ENCODE peak calls at places on chromosome 6, in seven cellular contexts. K is prostate gland, A is foreskin fibroblast, Z is tibial artery, B is fibroblast of mammary gland, V is fibroblast of the aortic adventitia, N is astrocyte of the spinal cord. C is an unnamed sample.

GRCh38 chr6:55180258-55180657 is 5.9 kb downstream of the HCRTR2 start:
- DNase-seq in K (no peak), A (no peak), Z (no peak), B (no peak), V (no peak), N (no peak), C (no peak)

GRCh38 chr6:121305957-121306607 is 28.2 kb downstream of the TBC1D32 start:
- DNase-seq in K (no peak), A (peak; percentile 39), Z (no peak), B (peak; percentile 50), V (peak; percentile 48), N (peak; percentile 53), C (peak; percentile 45)

GRCh38 chr6:129828229-129828628 is 32.9 kb downstream of the TMEM244 start:
- DNase-seq in K (no peak), A (no peak), Z (no peak), B (no peak), V (no peak), N (no peak), C (no peak)

GRCh38 chr6:18528084-18528743 is 141.1 kb downstream of the RNF144B start:
- DNase-seq in K (no peak), A (peak; percentile 26), Z (no peak), B (peak; percentile 24), V (peak; percentile 46), N (peak; percentile 19), C (no peak)

GRCh38 chr6:41182069-41183034 is 18.6 kb downstream of the TREML2 start:
- DNase-seq in K (peak; percentile 39), A (peak; percentile 77), Z (peak; percentile 25), B (peak; percentile 54), V (peak; percentile 60), N (peak; percentile 33), C (peak; percentile 82)

GRCh38 chr6:114049367-114049966 is 78.5 kb upstream of the HDAC2 start:
- DNase-seq in K (no peak), A (peak; percentile 28), Z (no peak), B (no peak), V (no peak), N (peak; percentile 33), C (no peak)

GRCh38 chr6:17098538-17098937 is 3.3 kb upstream of the STMND1 start:
- DNase-seq in K (no peak), A (peak; percentile 14), Z (no peak), B (peak; percentile 13), V (peak; percentile 19), N (no peak), C (no peak)

GRCh38 chr6:89311853-89312531 is 3.1 kb downstream of the GABRR2 start:
- DNase-seq in K (peak; percentile 59), A (peak; percentile 83), Z (peak; percentile 77), B (peak; percentile 64), V (peak; percentile 88), N (peak; percentile 81), C (no peak)

GRCh38 chr6:158040051-158040803 is 58.6 kb downstream of the SYNJ2 start:
- DNase-seq in K (no peak), A (peak; percentile 95), Z (peak; percentile 35), B (peak; percentile 99), V (peak; percentile 99), N (peak; percentile 98), C (peak; percentile 51)

GRCh38 chr6:77457720-77458349 is 5.5 kb downstream of the HTR1B start:
- DNase-seq in K (peak; percentile 62), A (peak; percentile 96), Z (peak; percentile 84), B (peak; percentile 97), V (peak; percentile 92), N (peak; percentile 93), C (peak; percentile 37)

GRCh38 chr6:142381845-142382378 is 80.1 kb downstream of the ADGRG6 start:
- DNase-seq in K (no peak), A (no peak), Z (no peak), B (no peak), V (no peak), N (no peak), C (no peak)

GRCh38 chr6:95242560-95242959 is 334.8 kb upstream of the MANEA start:
- DNase-seq in K (no peak), A (no peak), Z (no peak), B (no peak), V (no peak), N (no peak), C (no peak)

GRCh38 chr6:29831776-29832175 is 4.2 kb downstream of the HLA-G start:
- DNase-seq in K (no peak), A (no peak), Z (no peak), B (peak; percentile 7), V (no peak), N (no peak), C (no peak)

GRCh38 chr6:29839917-29840316 is 12.3 kb downstream of the HLA-G start:
- DNase-seq in K (no peak), A (no peak), Z (no peak), B (no peak), V (no peak), N (no peak), C (no peak)

GRCh38 chr6:29829766-29830165 is 2.1 kb downstream of the HLA-G start:
- DNase-seq in K (no peak), A (no peak), Z (no peak), B (no peak), V (no peak), N (no peak), C (no peak)

GRCh38 chr6:29830409-29830808 is 2.8 kb downstream of the HLA-G start:
- DNase-seq in K (no peak), A (no peak), Z (no peak), B (no peak), V (no peak), N (no peak), C (no peak)

DNA sequence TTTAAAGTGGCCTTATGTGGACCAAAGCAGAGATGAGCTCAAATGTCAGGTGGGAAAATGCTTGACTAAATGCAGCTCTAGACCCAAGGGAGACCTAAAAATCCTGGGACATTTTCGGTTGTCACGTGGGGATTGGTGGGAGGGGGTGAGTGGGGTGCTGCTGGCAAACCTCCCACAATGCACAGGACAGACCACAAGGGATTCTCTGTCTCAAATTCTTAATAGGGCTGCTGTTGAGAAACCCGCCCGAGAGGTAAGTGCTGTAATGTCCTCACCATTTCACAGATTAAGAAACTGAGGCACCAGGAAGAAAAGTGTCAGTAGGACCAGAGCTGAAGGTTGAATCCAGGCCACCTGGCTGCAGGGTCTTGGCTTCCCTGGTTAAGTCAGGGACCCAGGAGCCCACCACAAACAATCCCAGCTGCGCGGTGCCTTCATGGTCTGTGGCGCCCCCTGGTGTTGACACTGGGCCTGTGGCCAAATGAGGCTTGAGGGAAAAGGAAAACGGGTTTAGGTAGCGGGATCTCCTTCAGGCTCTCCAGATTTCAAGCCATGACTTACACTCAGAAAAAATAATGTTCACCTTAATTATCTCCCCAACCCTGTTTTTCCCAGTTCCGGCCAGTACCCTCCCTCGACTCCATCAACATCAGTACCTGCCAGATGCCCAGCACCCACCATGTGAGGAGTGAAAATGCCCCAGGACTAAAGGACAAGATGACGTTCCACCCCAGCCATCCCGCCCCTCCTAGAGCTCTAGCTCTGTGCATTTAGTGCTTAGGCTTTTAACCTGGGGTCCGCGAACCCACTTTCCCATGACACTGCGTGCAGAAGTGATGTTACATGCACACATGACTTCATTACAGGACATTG is 7.2 kb downstream of the HLA-G start:
- DNase-seq in K (no peak), A (peak; percentile 37), Z (no peak), B (peak; percentile 16), V (peak; percentile 30), N (peak; percentile 3), C (peak; percentile 6)
- H3K4me3 ChIP-seq in K (no peak overlapping the region), A (no peak overlapping the region), Z (no peak overlapping the region), B (no peak overlapping the region), V (no peak overlapping the region), N (no peak overlapping the region), C (no peak overlapping the region)

GRCh38 chr6:73054958-73055357 is 170.3 kb downstream of the KHDC1L start:
- DNase-seq in K (no peak), A (no peak), Z (no peak), B (no peak), V (no peak), N (no peak), C (no peak)

GRCh38 chr6:73049971-73050594 is 175.2 kb downstream of the KHDC1L start:
- DNase-seq in K (no peak), A (no peak), Z (no peak), B (no peak), V (no peak), N (no peak), C (no peak)

GRCh38 chr6:73047801-73048200 is 177.5 kb downstream of the KHDC1L start:
- DNase-seq in K (no peak), A (no peak), Z (no peak), B (no peak), V (no peak), N (no peak), C (no peak)

GRCh38 chr6:73051147-73051546 is 174.1 kb downstream of the KHDC1L start:
- DNase-seq in K (no peak), A (no peak), Z (no peak), B (no peak), V (no peak), N (no peak), C (no peak)

GRCh38 chr6:73050706-73051105 is 174.6 kb downstream of the KHDC1L start:
- DNase-seq in K (no peak), A (peak; percentile 51), Z (no peak), B (peak; percentile 18), V (peak; percentile 24), N (no peak), C (no peak)
- H3K4me3 ChIP-seq in K (no peak overlapping the region), A (no peak overlapping the region), Z (no peak overlapping the region), B (no peak overlapping the region), V (no peak overlapping the region), N (no peak overlapping the region), C (no peak overlapping the region)

DNA sequence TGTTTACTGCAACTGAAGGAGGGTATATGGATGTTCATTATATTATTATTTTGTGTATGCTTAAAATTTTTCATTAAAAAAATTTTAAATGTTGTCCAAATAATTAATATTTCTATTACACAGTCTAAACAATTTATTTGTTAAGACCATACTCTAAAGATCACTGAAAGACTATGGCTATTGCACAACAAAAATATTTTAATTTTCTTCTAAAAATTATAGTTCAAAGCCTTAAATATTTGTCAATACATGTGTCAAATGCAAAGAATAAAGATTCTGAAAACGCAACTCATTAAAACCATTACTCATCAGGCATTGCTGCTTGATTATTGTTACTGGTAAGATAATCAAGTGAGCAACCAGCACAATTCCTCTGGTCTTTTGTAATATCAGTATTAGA is 2.2 kb downstream of the MMS22L start:
- DNase-seq in K (no peak), A (no peak), Z (no peak), B (no peak), V (no peak), N (no peak), C (no peak)
- H3K4me3 ChIP-seq in K (no peak overlapping the region), A (no peak overlapping the region), Z (no peak overlapping the region), B (no peak overlapping the region), V (no peak overlapping the region), N (no peak overlapping the region), C (no peak overlapping the region)

DNA sequence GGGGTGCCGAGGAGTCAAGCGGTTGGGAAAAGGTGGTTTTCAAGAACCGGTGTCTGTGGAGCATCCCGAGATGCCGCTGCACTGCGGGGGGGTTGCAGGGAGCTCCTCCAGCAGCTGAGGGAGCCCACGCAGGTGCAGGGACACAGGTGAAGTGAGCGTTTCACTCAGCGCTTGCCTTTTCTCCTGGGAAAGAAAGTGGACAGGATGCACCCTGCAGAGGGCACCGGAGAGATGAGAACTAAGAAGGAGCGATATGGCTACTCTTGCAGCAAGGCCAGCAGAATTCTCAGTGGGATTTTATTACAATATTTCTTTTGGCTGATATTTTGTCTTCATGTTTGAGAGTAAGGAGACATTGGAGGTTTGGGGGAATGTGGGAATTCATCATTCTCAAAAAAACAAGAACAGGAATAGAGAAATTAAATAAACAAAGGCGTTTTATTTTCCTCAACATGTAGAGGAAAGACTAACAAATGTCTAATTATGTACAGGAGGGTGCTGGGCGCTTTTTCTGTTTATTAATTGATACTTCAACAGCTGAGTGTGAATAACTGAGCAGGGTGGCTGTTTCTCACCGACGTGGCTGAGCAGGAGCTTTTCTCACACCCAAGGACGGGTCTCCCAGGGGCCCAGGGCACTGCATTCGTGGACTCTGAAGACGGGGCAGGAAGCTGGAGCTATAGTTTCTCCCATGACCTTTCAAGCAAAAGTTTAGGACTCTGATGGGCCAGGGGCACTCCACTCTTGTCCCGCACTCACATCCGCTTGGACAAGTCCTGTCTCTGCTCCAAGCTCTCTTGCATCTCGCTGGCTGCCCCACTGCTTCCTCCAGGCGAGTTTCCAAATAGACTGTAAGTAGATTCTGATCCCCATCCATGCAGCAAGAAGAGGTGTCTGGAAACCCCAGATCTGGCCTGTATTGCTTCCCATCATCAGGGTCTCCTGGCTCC is 176.1 kb downstream of the SMOC2 start:
- DNase-seq in K (no peak), A (no peak), Z (no peak), B (no peak), V (peak; percentile 28), N (no peak), C (no peak)
- H3K4me3 ChIP-seq in K (no peak overlapping the region), A (no peak overlapping the region), Z (no peak overlapping the region), B (no peak overlapping the region), V (no peak overlapping the region), N (no peak overlapping the region), C (no peak overlapping the region)